ENCODE peak calls at places on chromosomes 11 and 22, in seven cellular contexts. O is upper lobe of left lung, U is transverse colon, Z is testis, Y is esophagus muscularis mucosa, G is sigmoid colon, H is A549. D is an unnamed sample. For H3K4me1, the result is how much of the 10 kb centered on the place peaks cover.

GRCh38 chr22:36003972-36004674 is 24.5 kb downstream of the RBFOX2 start:
- DNase-seq in O (no peak), U (no peak), Z (no peak), Y (no peak), G (no peak), H (no peak), D (no peak)

GRCh38 chr11:68342459-68343158 is 30.2 kb downstream of the LRP5 start:
- DNase-seq in O (peak), U (no peak), Z (no peak), Y (no peak), G (no peak), H (no peak), D (no peak)

GRCh38 chr11:59283825-59284772 is 71.4 kb upstream of the MPEG1 start:
- DNase-seq in O (no peak), U (peak), Z (peak), Y (peak), G (no peak), H (peak), D (no peak)

GRCh38 chr11:4186464-4187054 is 92.0 kb downstream of the RRM1 start:
- DNase-seq in O (no peak), U (no peak), Z (no peak), Y (no peak), G (no peak), H (no peak), D (no peak)

GRCh38 chr11:91804057-91804456 is 420.6 kb upstream of the FAT3 start:
- DNase-seq in O (no peak), U (no peak), Z (no peak), Y (no peak), G (no peak), H (peak), D (no peak)

GRCh38 chr11:86440305-86440716 is 65.6 kb downstream of the CCDC81 start:
- DNase-seq in O (no peak), U (no peak), Z (peak), Y (no peak), G (peak), H (no peak), D (no peak)

GRCh38 chr11:20477418-20478090 is 90.0 kb downstream of the PRMT3 start:
- DNase-seq in O (no peak), U (no peak), Z (no peak), Y (no peak), G (no peak), H (peak), D (no peak)

GRCh38 chr11:72589802-72590761 is 84.1 kb downstream of the PDE2A start:
- DNase-seq in O (peak), U (peak), Z (peak), Y (no peak), G (no peak), H (peak), D (no peak)

GRCh38 chr11:100682247-100682969 is 4.7 kb upstream of the ARHGAP42 start:
- DNase-seq in O (no peak), U (no peak), Z (no peak), Y (no peak), G (no peak), H (peak), D (no peak)

GRCh38 chr11:65394125-65394536 is 7.7 kb downstream of the FRMD8 start:
- DNase-seq in O (peak), U (no peak), Z (no peak), Y (no peak), G (peak), H (no peak), D (no peak)

GRCh38 chr11:2761131-2762030 is 61.6 kb upstream of the KCNQ1OT1 start:
- DNase-seq in O (peak), U (peak), Z (peak), Y (peak), G (peak), H (no peak), D (peak)

GRCh38 chr22:20128902-20129746 is 2.5 kb upstream of the ZDHHC8 start:
- DNase-seq in O (peak), U (peak), Z (peak), Y (no peak), G (no peak), H (peak), D (no peak)

GRCh38 chr11:33207408-33207985 is 46.2 kb upstream of the CSTF3 start:
- DNase-seq in O (no peak), U (no peak), Z (no peak), Y (no peak), G (no peak), H (no peak), D (no peak)

GRCh38 chr22:22687638-22688500 is 43.5 kb downstream of the GGTLC2 start:
- DNase-seq in O (no peak), U (peak), Z (peak), Y (no peak), G (no peak), H (peak), D (no peak)

GRCh38 chr11:45233121-45233803 is 52.9 kb downstream of the SYT13 start:
- DNase-seq in O (peak), U (peak), Z (peak), Y (no peak), G (peak), H (peak), D (no peak)

GRCh38 chr11:15318814-15319213 is 204.1 kb downstream of the INSC start:
- DNase-seq in O (no peak), U (no peak), Z (no peak), Y (peak), G (no peak), H (no peak), D (no peak)

GRCh38 chr22:22927196-22927887 is 39.7 kb downstream of the IGLL5 start:
- DNase-seq in O (no peak), U (no peak), Z (no peak), Y (no peak), G (no peak), H (no peak), D (no peak)

GRCh38 chr11:44823920-44824704 is 97.3 kb downstream of the TSPAN18 start:
- DNase-seq in O (no peak), U (no peak), Z (no peak), Y (no peak), G (no peak), H (no peak), D (no peak)

GRCh38 chr22:37906364-37907008 is 389 bp downstream of the MICALL1 start:
- DNase-seq in O (peak), U (peak), Z (peak), Y (no peak), G (peak), H (no peak), D (no peak)

GRCh38 chr11:64918056-64918455 is 1.0 kb upstream of the ATG2A start:
- DNase-seq in O (no peak), U (no peak), Z (peak), Y (no peak), G (peak), H (peak), D (no peak)

GRCh38 chr11:1888811-1889526 is 2.7 kb downstream of the PRR33 start:
- DNase-seq in O (peak), U (peak), Z (no peak), Y (no peak), G (no peak), H (no peak), D (no peak)

GRCh38 chr11:127470485-127470884 is 469.9 kb upstream of the KIRREL3 start:
- DNase-seq in O (no peak), U (peak), Z (peak), Y (no peak), G (no peak), H (peak), D (no peak)

GRCh38 chr11:123100378-123101085 is 38.6 kb upstream of the HSPA8 start:
- DNase-seq in O (no peak), U (no peak), Z (peak), Y (no peak), G (peak), H (no peak), D (no peak)

GRCh38 chr11:120513436-120514315 is 2.1 kb downstream of the GRIK4 start:
- DNase-seq in O (no peak), U (no peak), Z (no peak), Y (no peak), G (no peak), H (no peak), D (no peak)

GRCh38 chr22:50018608-50019291 is 6.2 kb upstream of the IL17REL start:
- DNase-seq in O (no peak), U (peak), Z (no peak), Y (no peak), G (no peak), H (no peak), D (no peak)

GRCh38 chr11:7677071-7677470 is 3.8 kb upstream of the CYB5R2 start:
- DNase-seq in O (no peak), U (no peak), Z (no peak), Y (no peak), G (no peak), H (peak), D (no peak)

GRCh38 chr11:19730373-19730772 is 17.7 kb downstream of the NAV2 start:
- DNase-seq in O (peak), U (peak), Z (no peak), Y (no peak), G (peak), H (no peak), D (no peak)

GRCh38 chr22:43227231-43227630 is 40.3 kb upstream of the TTLL12 start:
- DNase-seq in O (peak), U (no peak), Z (no peak), Y (no peak), G (no peak), H (no peak), D (no peak)

GRCh38 chr22:40004836-40005235 is 10.1 kb downstream of the FAM83F start:
- DNase-seq in O (no peak), U (no peak), Z (no peak), Y (no peak), G (no peak), H (no peak), D (no peak)
- H3K4me1 ChIP-seq in O (under half), U (under half), Z (under half), Y (under half), G (under half), H (under half), D (half or more)

DNA sequence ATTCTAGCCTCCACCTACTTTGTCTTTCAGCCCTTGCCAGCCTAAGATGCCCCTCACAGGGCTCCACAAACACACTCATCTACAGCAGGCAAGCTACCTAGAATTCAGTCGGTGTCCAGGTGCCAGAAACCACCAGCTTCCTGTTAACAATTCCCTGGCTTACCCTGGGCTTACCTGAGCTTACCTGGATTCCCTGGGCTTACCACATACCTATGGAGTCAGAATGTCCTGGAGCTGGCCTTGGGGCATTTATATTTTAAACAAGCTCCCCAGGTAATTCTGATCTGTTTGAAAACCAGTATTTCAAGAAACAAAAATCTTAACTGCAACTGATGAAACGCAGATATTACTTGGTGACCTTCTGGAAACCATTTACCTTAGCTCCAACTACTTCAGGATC is 123.6 kb downstream of the SLC1A2 start:
- DNase-seq in O (no peak), U (no peak), Z (no peak), Y (no peak), G (no peak), H (no peak), D (no peak)
- TF ChIP-seq POLR2A in O (no peak), U (no peak), Z (no peak), Y (no peak), G (no peak), H (no peak), D (no peak)

GRCh38 chr11:48004456-48004855 is 24.1 kb downstream of the PTPRJ start:
- DNase-seq in O (no peak), U (no peak), Z (no peak), Y (no peak), G (no peak), H (no peak), D (no peak)
- H3K4me1 ChIP-seq in O (half or more), U (half or more), Z (under half), Y (under half), G (half or more), H (half or more), D (under half)

GRCh38 chr11:117022526-117022925 is 75.7 kb downstream of the SIK3 start:
- DNase-seq in O (no peak), U (no peak), Z (no peak), Y (no peak), G (no peak), H (no peak), D (no peak)
- TF ChIP-seq POLR2A in O (no peak), U (no peak), Z (no peak), Y (no peak), G (no peak), H (no peak), D (no peak)

GRCh38 chr11:11975201-11976092 is 33.0 kb downstream of the DKK3 start:
- DNase-seq in O (no peak), U (no peak), Z (no peak), Y (no peak), G (no peak), H (no peak), D (no peak)

GRCh38 chr11:11972942-11973341 is 35.5 kb downstream of the DKK3 start:
- DNase-seq in O (no peak), U (no peak), Z (no peak), Y (peak), G (no peak), H (no peak), D (no peak)

GRCh38 chr11:11972148-11972547 is 36.3 kb downstream of the DKK3 start:
- DNase-seq in O (no peak), U (no peak), Z (no peak), Y (peak), G (no peak), H (no peak), D (no peak)

GRCh38 chr11:11973866-11974265 is 34.6 kb downstream of the DKK3 start:
- DNase-seq in O (no peak), U (no peak), Z (no peak), Y (no peak), G (peak), H (no peak), D (no peak)

GRCh38 chr11:11973361-11973800 is 35.0 kb downstream of the DKK3 start:
- DNase-seq in O (no peak), U (peak), Z (peak), Y (no peak), G (peak), H (no peak), D (no peak)
- H3K4me1 ChIP-seq in O (under half), U (under half), Z (under half), Y (half or more), G (half or more), H (under half), D (half or more)

DNA sequence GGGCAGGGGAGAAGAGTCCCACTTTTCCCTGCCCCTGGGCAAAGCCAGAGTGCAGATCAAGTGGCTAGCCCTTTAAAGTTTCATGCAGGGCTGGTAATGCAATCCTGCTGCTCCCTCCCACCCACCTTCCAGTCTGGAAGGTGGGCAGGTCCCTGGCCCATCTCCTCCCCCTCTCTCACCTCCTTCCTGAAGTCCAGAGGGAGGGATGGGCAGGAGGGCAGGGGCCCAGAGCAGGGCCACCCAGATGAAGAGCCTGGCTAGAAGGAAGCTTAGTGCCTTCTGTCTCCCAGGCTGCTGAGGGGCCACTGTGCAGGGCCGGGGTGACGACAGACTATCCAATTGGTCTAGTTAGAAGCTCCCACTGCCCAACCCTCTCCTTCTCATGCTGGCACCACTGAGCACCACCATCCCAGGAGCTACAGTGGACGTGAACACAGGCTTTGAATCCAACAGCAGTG is 10.7 kb downstream of the TSKU start:
- DNase-seq in O (no peak), U (no peak), Z (no peak), Y (no peak), G (peak), H (no peak), D (peak)
- TF ChIP-seq POLR2A in O (no peak), U (no peak), Z (no peak), Y (no peak), G (no peak), H (no peak), D (no peak)